ENCODE peak calls at places on chromosomes 12 and 14, in seven cellular contexts. A is endothelial cell, C is left lung, H is mesothelial cell of epicardium, T is RWPE2, J is cardiac fibroblast, L is A549. F is an unnamed sample.
A peak's percentile ranks its signal among the peaks of the same experiment; 100 is the strongest.

GRCh38 chr14:65169351-65169750 is 67.0 kb upstream of the MAX start:
- DNase-seq in J (peak; percentile 89), L (no peak), H (no peak), C (no peak), T (no peak), A (no peak), F (no peak)

GRCh38 chr12:24109381-24110039 is 160.0 kb upstream of the SOX5 start:
- DNase-seq in J (peak; percentile 51), T (no peak), A (no peak), L (no peak), H (no peak), C (no peak), F (no peak)

GRCh38 chr14:91396959-91397815 is 20.4 kb downstream of the CCDC88C start:
- DNase-seq in T (no peak), C (peak; percentile 71), H (no peak), A (no peak), J (no peak), L (no peak), F (peak; percentile 73)

GRCh38 chr14:54549862-54550261 is 17.1 kb upstream of the SAMD4A start:
- DNase-seq in H (no peak), J (peak; percentile 31), L (no peak), C (no peak), T (no peak), A (peak; percentile 19), F (no peak)

GRCh38 chr14:52936437-52936836 is 14.4 kb downstream of the FERMT2 start:
- DNase-seq in A (no peak), H (no peak), C (no peak), J (no peak), L (no peak), T (no peak), F (no peak)

GRCh38 chr12:111997300-111997699 is 15.7 kb downstream of the TMEM116 start:
- DNase-seq in T (no peak), C (no peak), J (no peak), A (no peak), L (no peak), H (no peak), F (no peak)

GRCh38 chr14:55889124-55889523 is 229.1 kb upstream of the PELI2 start:
- DNase-seq in A (no peak), J (no peak), T (peak; percentile 89), C (no peak), L (peak; percentile 13), H (no peak), F (peak; percentile 70)

GRCh38 chr12:11749943-11750690 is 100.6 kb downstream of the ETV6 start:
- DNase-seq in A (no peak), C (peak; percentile 72), T (no peak), L (no peak), H (no peak), J (no peak), F (no peak)

GRCh38 chr12:29537292-29537691 is 39.8 kb upstream of the OVCH1 start:
- DNase-seq in H (no peak), T (no peak), L (no peak), J (peak; percentile 71), C (no peak), A (no peak), F (no peak)

GRCh38 chr14:53881161-53881846 is 75.3 kb downstream of the BMP4 start:
- DNase-seq in C (no peak), L (no peak), J (no peak), A (no peak), H (no peak), T (no peak), F (no peak)

GRCh38 chr12:9787340-9787737 is 26.6 kb upstream of the CD69 start:
- DNase-seq in T (no peak), H (no peak), L (no peak), C (no peak), A (no peak), J (peak; percentile 43), F (no peak)

GRCh38 chr14:75822522-75823288 is 159.1 kb downstream of the TGFB3 start:
- DNase-seq in C (peak; percentile 34), H (no peak), T (no peak), J (peak; percentile 76), L (no peak), A (no peak), F (no peak)

DNA sequence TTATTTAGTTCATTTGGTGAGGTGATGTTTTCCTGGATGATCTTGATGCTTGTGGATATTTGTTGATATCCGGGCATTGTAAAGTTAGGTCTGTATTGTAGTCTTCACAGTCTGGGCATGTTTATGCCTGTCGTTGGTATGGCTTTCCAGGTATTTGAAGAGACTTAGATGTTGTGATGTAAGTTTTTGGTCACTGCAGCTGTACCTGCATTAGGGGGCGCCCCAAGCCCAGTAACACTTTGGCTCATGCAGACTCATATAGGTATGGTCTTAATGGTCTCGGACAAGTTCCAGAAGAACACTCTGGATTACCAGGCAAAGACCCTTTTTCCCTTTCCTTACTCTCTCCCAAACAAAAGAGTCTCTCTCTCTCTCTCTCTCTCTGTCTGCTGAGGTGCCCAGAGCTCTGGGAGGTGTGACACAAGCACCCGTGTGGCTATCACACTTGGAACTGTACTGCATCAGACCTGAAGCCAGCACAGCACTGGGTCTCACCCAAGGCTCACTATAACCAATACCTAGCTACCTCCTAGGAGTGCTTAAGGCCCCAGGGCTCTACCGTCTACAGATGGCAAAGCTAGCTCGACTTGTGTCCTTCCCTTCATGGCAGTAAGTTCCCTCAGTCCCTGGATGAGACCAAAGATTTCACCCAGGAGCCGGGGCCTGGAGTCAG is 425.8 kb upstream of the ATXN7L3B start:
- DNase-seq in J (peak; percentile 6), A (peak; percentile 66), L (no peak), T (no peak), C (no peak), H (no peak), F (no peak)
- TF ChIP-seq CTCF in J (no peak), A (peak; percentile 42), L (no peak), T (peak; percentile 28), C (no peak), H (no peak), F (no peak)

DNA sequence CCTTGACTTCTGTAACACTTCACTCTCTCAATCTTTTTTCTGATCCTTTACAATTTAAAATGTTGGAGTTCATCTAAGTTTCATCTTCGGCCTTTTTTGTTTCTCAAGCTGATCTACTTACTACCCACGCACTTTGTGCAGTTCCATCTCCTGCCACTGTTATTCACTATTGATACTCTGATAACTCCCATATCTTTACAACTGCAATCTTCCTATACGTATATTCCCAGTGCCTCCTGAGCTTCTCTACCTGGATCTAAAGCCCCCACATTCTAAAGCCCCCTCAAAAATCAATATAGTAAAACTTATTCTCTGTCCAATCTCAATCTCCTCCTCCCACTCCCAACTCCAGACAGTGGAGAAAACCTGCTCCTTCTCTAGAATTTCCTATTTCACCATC is 5.9 kb downstream of the ATG2B start:
- DNase-seq in J (no peak), T (no peak), L (no peak), A (no peak), C (no peak), H (no peak), F (no peak)
- TF ChIP-seq CTCF in J (no peak), T (no peak), L (no peak), A (no peak), C (no peak), H (no peak), F (no peak)

GRCh38 chr12:99528478-99528877 is 119.1 kb upstream of the GARIN6 start:
- DNase-seq in C (no peak), T (no peak), L (no peak), H (no peak), A (no peak), J (no peak), F (no peak)
- TF ChIP-seq CTCF in C (no peak), T (no peak), L (no peak), H (no peak), A (no peak), J (no peak), F (no peak)

GRCh38 chr12:132638541-132639408 is 20.2 kb downstream of the P2RX2 start:
- DNase-seq in L (peak; percentile 71), C (no peak), T (no peak), A (peak; percentile 40), H (no peak), J (peak; percentile 67), F (peak; percentile 32)
- TF ChIP-seq CTCF in L (peak; percentile 80), C (peak; percentile 60), T (peak; percentile 76), A (peak; percentile 64), H (peak; percentile 66), J (peak; percentile 94), F (peak; percentile 53)

DNA sequence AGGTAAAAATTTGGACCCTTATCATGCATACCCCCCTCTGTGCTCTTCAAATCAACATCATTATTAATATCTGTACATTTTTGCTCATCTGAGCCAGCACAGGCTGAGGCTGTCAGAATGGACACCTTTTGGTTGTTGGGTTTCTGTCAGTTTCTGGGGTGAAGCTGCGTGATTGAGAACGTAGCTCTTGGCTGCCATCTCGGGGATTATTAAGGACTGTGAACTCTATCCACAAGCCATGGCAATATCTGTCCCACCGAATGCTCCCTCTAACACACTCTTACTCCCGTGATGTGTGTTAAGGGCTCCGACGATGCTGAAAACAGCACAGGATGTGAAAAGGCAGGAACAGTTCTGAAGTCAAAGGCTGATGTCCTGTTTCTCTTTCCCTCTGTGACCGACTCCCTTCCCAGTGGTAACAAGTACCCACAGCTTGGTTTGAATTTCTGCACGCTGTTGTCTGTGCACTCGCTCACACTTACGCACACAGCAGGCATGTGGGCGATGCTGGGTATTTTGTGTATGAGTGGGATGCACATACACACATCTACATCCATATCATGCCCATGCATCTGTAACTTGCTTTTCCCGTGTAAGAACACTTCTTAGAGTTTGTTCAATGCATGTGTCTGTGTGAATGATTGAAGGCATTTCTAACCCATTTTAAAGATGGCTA is 405.6 kb downstream of the TMEM121 start:
- DNase-seq in H (peak; percentile 17), J (no peak), L (peak; percentile 36), A (no peak), C (peak; percentile 10), T (no peak), F (no peak)
- TF ChIP-seq CTCF in H (no peak), J (no peak), L (peak; percentile 35), A (no peak), C (no peak), T (no peak), F (no peak)

GRCh38 chr12:3797649-3798048 is 44.7 kb upstream of the CRACR2A start:
- DNase-seq in A (no peak), H (no peak), T (no peak), J (no peak), C (no peak), L (no peak), F (no peak)
- TF ChIP-seq CTCF in A (no peak), H (no peak), T (peak; percentile 21), J (peak; percentile 31), C (no peak), L (no peak), F (no peak)

DNA sequence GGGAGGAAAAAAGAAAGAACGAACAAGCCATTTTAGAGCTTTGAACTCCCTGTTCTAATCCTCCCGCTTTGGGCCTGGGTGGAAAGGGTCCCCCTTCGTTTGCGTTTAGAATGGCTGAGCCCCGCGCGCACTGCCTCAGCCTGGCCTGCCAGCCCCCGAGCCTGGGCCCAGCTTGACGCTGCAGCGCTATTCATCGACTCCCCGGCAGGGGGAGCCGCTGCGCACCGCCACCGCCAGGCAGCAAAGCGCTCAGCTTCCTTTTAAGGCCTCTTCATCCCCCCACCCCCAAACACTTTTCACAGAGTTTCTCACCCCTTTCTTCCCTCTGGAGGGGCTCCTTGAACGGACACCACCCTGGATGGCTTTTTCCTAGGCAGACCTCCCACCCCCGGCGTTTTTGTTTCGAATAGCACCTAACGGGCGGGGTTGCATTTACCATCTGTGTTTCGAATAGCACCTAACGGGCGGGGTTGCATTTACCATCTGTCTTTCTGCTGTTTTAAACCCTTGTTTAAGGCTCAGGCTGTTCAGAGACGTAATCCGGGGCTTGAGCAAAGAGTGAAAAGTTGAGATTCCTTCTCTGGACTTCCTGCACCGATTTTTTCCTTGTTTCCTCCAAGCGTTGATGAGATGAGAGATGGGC is 56.4 kb upstream of the PIWIL1 start:
- DNase-seq in T (no peak), C (no peak), L (peak; percentile 25), H (peak; percentile 79), A (no peak), J (no peak), F (peak; percentile 84)
- TF ChIP-seq CTCF in T (peak; percentile 92), C (peak; percentile 38), L (peak; percentile 44), H (peak; percentile 79), A (no peak), J (peak; percentile 46), F (peak; percentile 60)

F was measured in pancreas.